ENCODE peak calls at places on chromosomes 3 and 15, in nine cellular contexts. R is NB4, J is lower lobe of right lung, G is fibroblast of pulmonary artery, V is ovary, H is IMR-90, I is K562, L is fibroblast of mammary gland, W is thoracic aorta. S is an unnamed sample.

GRCh38 chr3:39460677-39461076 is 6.8 kb upstream of the MOBP start:
- DNase-seq in R (no peak), V (no peak), H (no peak), G (no peak), L (no peak), W (no peak), I (no peak), J (no peak), S (no peak)

GRCh38 chr3:14457999-14458398 is 55.6 kb downstream of the SLC6A6 start:
- DNase-seq in I (peak), L (no peak), G (no peak), J (no peak), W (no peak), R (no peak), V (no peak), H (no peak), S (no peak)

GRCh38 chr3:10421996-10422395 is 83.4 kb downstream of the ATP2B2 start:
- DNase-seq in I (no peak), R (no peak), W (no peak), V (no peak), J (no peak), G (no peak), L (no peak), H (no peak), S (no peak)

GRCh38 chr15:69668963-69669362 is 216.3 kb downstream of the RPLP1 start:
- DNase-seq in V (no peak), H (no peak), G (no peak), J (no peak), L (no peak), W (no peak), R (peak), I (no peak), S (no peak)

GRCh38 chr3:13537926-13538325 is 11.0 kb upstream of the FBLN2 start:
- DNase-seq in R (no peak), V (no peak), G (peak), L (peak), H (peak), W (no peak), I (peak), J (no peak), S (peak)

GRCh38 chr15:34362047-34362773 is 4.8 kb downstream of the LPCAT4 start:
- DNase-seq in W (no peak), J (no peak), G (no peak), V (no peak), R (no peak), L (no peak), I (no peak), H (no peak), S (no peak)

GRCh38 chr3:2283818-2284217 is 185.2 kb downstream of the CNTN4 start:
- DNase-seq in I (no peak), W (no peak), J (no peak), H (no peak), L (no peak), G (no peak), V (no peak), R (no peak), S (no peak)

GRCh38 chr3:119810018-119810435 is 28.1 kb downstream of the NR1I2 start:
- DNase-seq in H (peak), W (no peak), J (peak), R (no peak), I (no peak), L (peak), V (peak), G (peak), S (peak)

GRCh38 chr3:109952924-109953323 is 615.6 kb upstream of the DPPA4 start:
- DNase-seq in W (no peak), H (peak), R (no peak), L (peak), G (peak), V (no peak), I (no peak), J (no peak), S (peak)

GRCh38 chr3:20857636-20858035 is 671.6 kb upstream of the SGO1 start:
- DNase-seq in H (no peak), V (no peak), W (no peak), G (peak), L (no peak), I (no peak), J (no peak), R (no peak), S (no peak)

GRCh38 chr3:162034368-162034767 is 537.8 kb downstream of the OTOL1 start:
- DNase-seq in L (peak), G (peak), J (no peak), I (no peak), W (no peak), H (peak), R (no peak), V (no peak), S (no peak)

GRCh38 chr3:16168211-16168610 is 6.3 kb upstream of the GALNT15 start:
- DNase-seq in V (no peak), I (no peak), L (no peak), G (no peak), W (no peak), H (no peak), R (no peak), J (no peak), S (no peak)

GRCh38 chr15:75201609-75202250 is at the start of gene C15orf39:
- DNase-seq in H (peak), I (peak), G (peak), V (peak), L (peak), J (peak), W (no peak), R (peak), S (peak)

GRCh38 chr3:71288269-71288930 is 295.1 kb downstream of the FOXP1 start:
- DNase-seq in I (no peak), L (no peak), H (peak), V (no peak), W (no peak), J (no peak), G (no peak), R (no peak), S (no peak)

GRCh38 chr3:153144779-153145178 is 17.2 kb upstream of the RAP2B start:
- DNase-seq in W (no peak), G (peak), H (peak), L (peak), R (no peak), J (no peak), V (no peak), I (no peak), S (peak)

GRCh38 chr15:35519536-35520149 is 26.3 kb downstream of the DPH6 start:
- DNase-seq in V (no peak), L (peak), H (peak), R (peak), J (no peak), W (no peak), G (peak), I (peak), S (peak)

GRCh38 chr3:150135321-150135721 is 164.6 kb upstream of the PFN2 start:
- DNase-seq in I (no peak), W (no peak), G (peak), H (peak), R (no peak), L (peak), V (no peak), J (no peak), S (peak)

GRCh38 chr3:109683746-109684145 is 346.4 kb upstream of the DPPA4 start:
- DNase-seq in J (no peak), V (no peak), R (no peak), L (peak), H (no peak), I (no peak), G (no peak), W (no peak), S (no peak)

GRCh38 chr3:156516951-156517350 is 38.0 kb downstream of the SSR3 start:
- DNase-seq in H (no peak), I (no peak), J (no peak), G (no peak), R (no peak), V (no peak), L (peak), W (no peak), S (peak)

GRCh38 chr3:36941658-36942057 is 3.2 kb downstream of the TRANK1 start:
- DNase-seq in G (no peak), I (peak), J (no peak), R (no peak), H (peak), V (no peak), L (peak), W (no peak), S (peak)

GRCh38 chr3:118818386-118818785 is 216.3 kb downstream of the IGSF11 start:
- DNase-seq in R (no peak), H (peak), I (no peak), W (no peak), V (no peak), G (peak), L (peak), J (no peak), S (peak)

GRCh38 chr3:9598783-9599387 is 45.3 kb upstream of the LHFPL4 start:
- DNase-seq in V (no peak), R (no peak), L (no peak), W (no peak), G (no peak), H (no peak), J (no peak), I (no peak), S (no peak)

GRCh38 chr3:24773798-24774197 is 279.1 kb upstream of the THRB start:
- DNase-seq in I (peak), G (peak), L (peak), V (no peak), W (no peak), J (no peak), R (peak), H (peak), S (peak)

GRCh38 chr3:124552224-124552623 is 178.0 kb upstream of the UMPS start:
- DNase-seq in J (no peak), W (no peak), R (no peak), G (no peak), L (no peak), V (no peak), I (no peak), H (peak), S (no peak)

GRCh38 chr3:56622381-56622780 is 60.7 kb downstream of the TASOR start:
- DNase-seq in H (no peak), L (no peak), R (no peak), W (no peak), V (no peak), I (no peak), J (no peak), G (no peak), S (no peak)

GRCh38 chr15:63362873-63363272 is 18.8 kb downstream of the CA12 start:
- DNase-seq in W (no peak), L (no peak), R (no peak), V (no peak), J (no peak), I (no peak), G (no peak), H (no peak), S (no peak)

GRCh38 chr3:16484216-16484615 is 29.3 kb downstream of the RFTN1 start:
- DNase-seq in I (no peak), J (no peak), W (no peak), L (peak), H (peak), R (no peak), G (peak), V (peak), S (peak)

GRCh38 chr3:156553705-156554356 is 1.1 kb downstream of the SSR3 start:
- DNase-seq in L (peak), I (no peak), V (no peak), W (no peak), J (no peak), R (peak), H (peak), G (peak), S (peak)

GRCh38 chr3:23685484-23686258 is 120.1 kb upstream of the UBE2E1 start:
- DNase-seq in V (peak), G (peak), W (peak), H (peak), L (peak), J (no peak), R (peak), I (peak), S (peak)

GRCh38 chr3:32881624-32882023 is 63.8 kb downstream of the TRIM71 start:
- DNase-seq in I (no peak), W (no peak), H (no peak), V (no peak), G (no peak), R (no peak), L (no peak), J (no peak), S (no peak)

GRCh38 chr15:41116872-41117242 is 777 bp upstream of the INO80 start:
- DNase-seq in G (no peak), J (no peak), H (no peak), I (no peak), W (no peak), L (no peak), R (no peak), V (no peak), S (no peak)

GRCh38 chr3:166420071-166420470 is 582.8 kb upstream of the BCHE start:
- DNase-seq in V (no peak), J (no peak), L (no peak), H (no peak), W (no peak), R (no peak), G (no peak), I (no peak), S (no peak)

GRCh38 chr3:59212128-59212764 is 162.4 kb upstream of the CFAP20DC start:
- DNase-seq in I (peak), V (no peak), H (peak), W (no peak), J (no peak), L (peak), G (peak), R (peak), S (peak)
- TF ChIP-seq CTCF in I (no peak), V (no peak), H (peak), W (peak), J (peak), L (peak), G (peak), R (peak), S (peak)

GRCh38 chr15:101488300-101489164 is 975 bp downstream of the PCSK6 start:
- DNase-seq in V (no peak), R (peak), J (no peak), G (no peak), L (no peak), I (peak), W (no peak), H (no peak), S (no peak)

GRCh38 chr15:101490922-101491738 is 1.6 kb upstream of the PCSK6 start:
- DNase-seq in V (no peak), W (no peak), L (no peak), J (no peak), H (no peak), I (no peak), G (no peak), R (no peak), S (no peak)

GRCh38 chr15:101489633-101490407 is at the start of gene PCSK6:
- DNase-seq in W (no peak), R (peak), J (no peak), L (no peak), H (no peak), G (no peak), V (peak), I (peak), S (peak)

GRCh38 chr15:101490408-101490891 is 943 bp upstream of the PCSK6 start:
- DNase-seq in L (no peak), G (no peak), V (no peak), R (no peak), J (no peak), W (no peak), H (no peak), I (no peak), S (no peak)

GRCh38 chr15:101489236-101489632 is 273 bp downstream of the PCSK6 start:
- DNase-seq in V (peak), I (peak), H (no peak), L (no peak), W (no peak), G (peak), J (peak), R (peak), S (peak)
- H3K4me3 ChIP-seq in V (peak), I (peak), H (no peak), L (no peak), W (no peak), G (no peak), J (peak), R (no peak), S (peak)

DNA sequence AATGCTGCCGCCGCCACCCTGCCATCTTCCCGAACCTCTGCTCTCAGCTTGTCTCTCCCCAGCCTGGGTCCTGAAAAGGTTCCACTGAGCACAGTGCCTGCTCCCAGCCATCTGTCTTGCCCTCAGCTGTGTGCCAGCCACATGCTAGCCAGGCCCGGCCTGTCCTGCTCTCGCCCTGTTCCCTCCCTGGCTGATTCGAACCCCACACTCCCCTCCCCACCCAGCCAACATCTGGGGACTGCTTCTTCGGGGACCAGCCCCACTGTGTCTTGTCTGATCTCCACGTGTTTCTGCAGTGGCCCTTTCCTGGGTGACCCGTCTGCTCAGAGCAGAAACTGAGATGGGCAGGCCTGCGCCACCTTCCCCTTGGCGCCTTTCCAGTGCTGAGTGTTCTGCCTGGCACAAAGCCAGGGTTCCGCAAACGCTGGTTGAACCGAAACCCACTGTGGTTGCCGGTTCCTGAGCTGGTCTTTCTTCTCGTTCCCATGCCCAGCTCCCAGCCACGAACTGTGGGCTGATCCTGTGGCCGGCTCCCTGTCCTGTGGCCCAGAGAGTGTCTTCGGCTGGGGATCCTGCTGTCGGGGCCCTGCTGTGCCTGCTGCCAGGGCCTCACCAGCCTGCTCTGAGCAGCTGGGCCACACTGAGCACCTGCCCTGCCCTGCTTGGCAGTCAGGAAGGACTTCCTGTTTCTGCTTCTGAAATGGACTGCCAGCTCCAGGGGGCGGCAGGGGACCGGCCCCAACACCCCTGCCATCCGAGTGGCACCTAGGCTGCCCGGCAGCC is 62.7 kb upstream of the KLF13 start:
- DNase-seq in L (no peak), R (peak), G (no peak), W (no peak), J (peak), V (peak), I (no peak), H (no peak), S (no peak)
- TF ChIP-seq CTCF in L (no peak), R (no peak), G (no peak), W (no peak), J (peak), V (no peak), I (no peak), H (no peak), S (no peak)

GRCh38 chr3:171940250-171940649 is 97.1 kb downstream of the TMEM212 start:
- DNase-seq in W (no peak), H (no peak), J (no peak), I (no peak), G (no peak), V (no peak), L (no peak), R (peak), S (no peak)

GRCh38 chr3:171943262-171944108 is 95.9 kb upstream of the FNDC3B start:
- DNase-seq in W (no peak), L (no peak), J (no peak), R (no peak), I (no peak), V (no peak), G (no peak), H (no peak), S (no peak)

GRCh38 chr3:171939578-171939977 is 96.4 kb downstream of the TMEM212 start:
- DNase-seq in J (no peak), R (no peak), W (no peak), I (no peak), L (no peak), V (no peak), H (no peak), G (no peak), S (no peak)

GRCh38 chr3:171948674-171949073 is 90.7 kb upstream of the FNDC3B start:
- DNase-seq in W (no peak), R (no peak), I (no peak), G (no peak), J (no peak), V (no peak), L (no peak), H (no peak), S (no peak)

DNA sequence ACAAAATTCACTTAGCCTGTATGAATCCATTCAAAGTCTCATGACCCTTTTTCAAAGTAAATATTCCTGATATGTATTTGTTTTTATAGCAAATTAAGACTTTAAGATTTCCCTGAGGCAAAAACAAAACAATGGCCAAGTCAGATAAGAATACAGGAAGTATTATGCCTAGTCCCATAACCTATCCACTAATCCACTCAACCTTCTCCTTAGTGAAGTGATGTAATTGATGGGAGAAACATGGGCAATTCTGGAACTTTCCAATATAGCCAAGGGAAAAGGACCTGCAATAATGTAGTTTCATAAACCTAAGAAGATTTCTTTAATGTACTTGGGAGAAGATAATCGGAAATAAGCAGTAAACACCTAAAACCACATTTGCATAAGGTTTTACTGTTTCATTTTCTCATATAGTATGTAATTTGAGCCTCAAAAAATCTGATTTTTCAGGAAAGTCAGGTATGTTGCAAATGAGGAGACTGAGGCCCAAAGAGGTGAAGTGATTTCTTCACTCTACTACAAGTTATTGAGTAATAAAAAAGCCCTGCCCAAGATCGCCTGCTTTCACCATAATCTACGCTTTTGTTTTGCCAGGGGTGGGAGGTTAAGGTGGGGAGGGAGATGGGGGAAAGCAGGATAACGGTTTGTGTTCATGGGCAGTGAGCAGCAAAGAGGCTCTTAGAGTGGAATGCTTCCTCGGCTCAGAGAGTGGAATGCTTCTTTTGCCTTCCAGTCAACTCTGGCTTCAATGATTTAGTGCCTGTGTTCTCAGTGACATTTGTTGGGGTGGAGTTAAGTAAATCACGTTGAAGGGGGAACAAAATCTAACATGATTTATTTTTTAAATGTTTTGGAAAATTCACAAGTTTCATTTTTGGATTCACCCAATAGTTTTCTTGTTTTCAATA is 95.0 kb upstream of the FNDC3B start:
- DNase-seq in L (no peak), R (no peak), H (no peak), G (peak), I (no peak), W (no peak), J (no peak), V (no peak), S (peak)
- H3K4me3 ChIP-seq in L (no peak), R (no peak), H (no peak), G (no peak), I (no peak), W (no peak), J (no peak), V (no peak), S (no peak)

DNA sequence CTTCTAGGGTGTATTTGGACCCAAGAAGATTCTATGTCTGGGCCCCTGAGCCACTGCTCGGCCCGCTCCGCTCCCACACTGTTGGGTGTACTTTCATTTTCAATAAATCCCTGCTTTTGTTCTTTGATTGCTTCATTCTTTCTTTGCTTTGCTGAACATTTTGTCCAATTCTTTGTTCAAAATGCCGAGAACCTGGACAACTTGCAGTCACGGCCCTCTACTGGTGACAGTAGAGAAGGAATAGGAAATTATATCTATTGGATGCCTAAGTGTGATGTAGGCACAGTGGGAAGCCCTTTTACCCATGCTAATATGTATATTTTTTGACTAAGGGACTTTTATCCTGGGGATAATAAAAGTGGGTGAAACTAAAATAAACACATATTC is 340.8 kb downstream of the LRRC3B start:
- DNase-seq in J (no peak), R (peak), G (no peak), W (no peak), L (no peak), V (no peak), I (no peak), H (no peak), S (no peak)
- TF ChIP-seq CTCF in J (no peak), R (peak), G (no peak), W (no peak), L (no peak), V (no peak), I (no peak), H (no peak), S (no peak)

S was measured in fibroblast of villous mesenchyme.